ENCODE peak calls at places on chromosomes 7 and 10, in five cellular contexts. V, L, M, Z and E are unnamed samples.

GRCh38 chr7:45156516-45157272 is 897 bp upstream of the RAMP3 start:
- DNase-seq in Z (no peak), M (no peak), L (no peak), V (no peak), E (no peak)

GRCh38 chr10:124145109-124145860 is 51.9 kb upstream of the CHST15 start:
- DNase-seq in V (no peak), M (no peak), L (no peak), Z (peak; percentile 80), E (peak; percentile 81)

GRCh38 chr7:68537228-68538071 is 1060.8 kb upstream of the AUTS2 start:
- DNase-seq in L (no peak), Z (no peak), V (no peak), M (no peak), E (no peak)

GRCh38 chr7:7870590-7870989 is 98.0 kb upstream of the GLCCI1 start:
- DNase-seq in L (no peak), Z (no peak), V (no peak), M (no peak), E (no peak)

GRCh38 chr10:100826983-100827818 is 81.8 kb downstream of the PAX2 start:
- DNase-seq in V (no peak), L (no peak), M (no peak), Z (no peak), E (peak; percentile 60)

GRCh38 chr7:74271742-74272141 is 17.5 kb upstream of the CLIP2 start:
- DNase-seq in L (no peak), Z (no peak), V (no peak), M (no peak), E (no peak)

GRCh38 chr10:85598646-85599045 is 767.9 kb downstream of the GRID1 start:
- DNase-seq in L (no peak), Z (no peak), M (no peak), V (no peak), E (no peak)

GRCh38 chr7:116706668-116707126 is 34.7 kb downstream of the MET start:
- DNase-seq in V (peak; percentile 59), Z (no peak), L (no peak), M (peak; percentile 75), E (no peak)

GRCh38 chr10:58335306-58336005 is 650 bp downstream of the UBE2D1 start:
- DNase-seq in Z (peak; percentile 66), M (peak; percentile 42), V (peak; percentile 20), L (no peak), E (peak; percentile 32)

GRCh38 chr10:90674461-90674860 is 183.4 kb downstream of the HTR7 start:
- DNase-seq in V (no peak), Z (no peak), M (no peak), L (no peak), E (no peak)

GRCh38 chr7:27221201-27221797 is 21.3 kb upstream of the EVX1 start:
- DNase-seq in Z (no peak), M (no peak), V (no peak), L (no peak), E (no peak)

GRCh38 chr7:44961844-44962482 is 16.9 kb downstream of the MYO1G start:
- DNase-seq in V (no peak), L (no peak), M (no peak), Z (no peak), E (no peak)

GRCh38 chr10:104230490-104230889 is 1.7 kb downstream of the CFAP43 start:
- DNase-seq in L (no peak), Z (no peak), M (peak; percentile 3), V (no peak), E (no peak)

GRCh38 chr10:33277135-33277536 is 57.3 kb downstream of the NRP1 start:
- DNase-seq in V (peak; percentile 65), M (peak; percentile 61), L (no peak), Z (peak; percentile 80), E (peak; percentile 82)

GRCh38 chr10:86856156-86856555 is 99.7 kb downstream of the BMPR1A start:
- DNase-seq in V (no peak), L (no peak), M (no peak), Z (no peak), E (no peak)

GRCh38 chr7:25844109-25844915 is 307.7 kb upstream of the NFE2L3 start:
- DNase-seq in Z (no peak), V (peak; percentile 92), M (peak; percentile 71), L (no peak), E (no peak)

GRCh38 chr7:25846722-25847121 is 305.3 kb upstream of the NFE2L3 start:
- DNase-seq in L (peak; percentile 73), V (peak; percentile 94), Z (peak; percentile 85), M (peak; percentile 88), E (peak; percentile 93)

GRCh38 chr7:25845341-25845923 is 306.6 kb upstream of the NFE2L3 start:
- DNase-seq in L (no peak), V (no peak), Z (no peak), M (no peak), E (no peak)

GRCh38 chr7:25849361-25850184 is 302.4 kb upstream of the NFE2L3 start:
- DNase-seq in Z (no peak), M (peak; percentile 88), L (peak; percentile 53), V (peak; percentile 98), E (peak; percentile 84)

GRCh38 chr7:25847331-25848070 is 304.5 kb upstream of the NFE2L3 start:
- DNase-seq in V (peak; percentile 73), M (peak; percentile 74), Z (no peak), L (no peak), E (no peak)
- H3K27ac ChIP-seq in V (peak overlapping the region; percentile 97), M (no peak overlapping the region), Z (peak overlapping the region; percentile 5), L (peak overlapping the region; percentile 10), E (peak overlapping the region; percentile 16)

GRCh38 chr7:64878684-64879083 is 24.4 kb upstream of the ZNF273 start:
- DNase-seq in V (no peak), M (peak; percentile 11), L (no peak), Z (no peak), E (no peak)
- H3K27me3 ChIP-seq in V (no peaks in the 10 kb centered on the region), M (peaks cover 5% of the 10 kb centered on the region), L (no peaks in the 10 kb centered on the region), Z (peaks cover 5% of the 10 kb centered on the region), E (no peaks in the 10 kb centered on the region)

GRCh38 chr7:158811894-158812293 is 17.4 kb downstream of the ESYT2 start:
- DNase-seq in M (no peak), V (no peak), Z (no peak), L (no peak), E (peak; percentile 56)
- H3K27ac ChIP-seq in M (no peak overlapping the region), V (peak overlapping the region; percentile 62), Z (peak overlapping the region; percentile 15), L (peak overlapping the region; percentile 34), E (peak overlapping the region; percentile 34)

DNA sequence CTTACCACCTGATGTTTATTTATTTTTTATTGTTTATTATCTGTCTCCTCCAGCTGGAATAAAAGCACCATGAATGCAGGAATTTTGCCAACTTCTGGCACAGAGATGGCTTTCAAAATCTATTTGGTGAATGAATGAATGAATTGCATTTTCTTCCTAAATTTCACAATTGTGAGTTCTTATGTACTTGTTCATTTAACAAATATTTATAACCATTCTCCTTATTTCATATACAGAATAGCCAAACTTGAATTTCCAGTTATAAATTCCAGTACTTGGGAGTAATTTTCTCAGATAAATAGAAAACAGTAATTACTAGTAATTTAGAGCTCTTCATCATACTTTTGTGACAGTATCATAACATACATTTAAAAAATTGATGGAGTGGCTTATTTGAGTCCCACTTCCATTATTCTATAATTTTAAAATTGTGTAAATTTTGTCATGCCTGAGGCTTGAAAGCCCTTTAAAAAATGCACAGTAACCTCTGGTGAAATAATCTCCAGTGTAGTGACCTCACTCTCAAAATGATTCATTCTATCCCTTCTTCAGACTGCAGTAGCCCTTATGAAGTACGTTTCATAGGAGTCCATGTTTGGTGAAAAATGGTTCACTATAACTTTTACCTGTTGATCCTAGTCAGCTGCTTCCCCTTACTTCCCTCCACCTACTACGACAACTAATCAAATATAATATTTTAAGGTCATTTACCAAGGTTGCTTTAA is 40.0 kb upstream of the SRI start:
- DNase-seq in Z (no peak), M (peak; percentile 33), V (no peak), L (no peak), E (no peak)
- H3K27me3 ChIP-seq in Z (no peaks in the 10 kb centered on the region), M (no peaks in the 10 kb centered on the region), V (no peaks in the 10 kb centered on the region), L (no peaks in the 10 kb centered on the region), E (no peaks in the 10 kb centered on the region)

GRCh38 chr10:13936826-13937225 is 350.1 kb downstream of the PRPF18 start:
- DNase-seq in L (no peak), V (no peak), Z (no peak), M (no peak), E (no peak)
- H3K27ac ChIP-seq in L (no peak overlapping the region), V (no peak overlapping the region), Z (no peak overlapping the region), M (no peak overlapping the region), E (no peak overlapping the region)

GRCh38 chr7:47036909-47037308 is 545.0 kb downstream of the TNS3 start:
- DNase-seq in V (no peak), Z (no peak), M (no peak), L (no peak), E (no peak)

GRCh38 chr7:47035522-47035921 is 546.4 kb downstream of the TNS3 start:
- DNase-seq in Z (no peak), M (no peak), L (no peak), V (no peak), E (no peak)

GRCh38 chr7:47039089-47039648 is 542.7 kb downstream of the TNS3 start:
- DNase-seq in Z (no peak), V (no peak), L (no peak), M (no peak), E (no peak)

GRCh38 chr7:47038621-47039020 is 543.3 kb downstream of the TNS3 start:
- DNase-seq in V (no peak), Z (no peak), L (no peak), M (no peak), E (no peak)

GRCh38 chr7:47037607-47038006 is 544.3 kb downstream of the TNS3 start:
- DNase-seq in V (no peak), M (no peak), L (no peak), Z (no peak), E (no peak)
- H3K27me3 ChIP-seq in V (no peaks in the 10 kb centered on the region), M (no peaks in the 10 kb centered on the region), L (no peaks in the 10 kb centered on the region), Z (no peaks in the 10 kb centered on the region), E (no peaks in the 10 kb centered on the region)